ENCODE peak calls at places on chromosome 22, in eight cellular contexts. E, C, O, P, S, R, J and I are unnamed samples.

GRCh38 chr22:27990451-27990840 is 71.4 kb upstream of the PITPNB start:
- DNase-seq in O (no peak), J (no peak), E (no peak), P (no peak), C (no peak), R (no peak), S (no peak), I (no peak)

GRCh38 chr22:46803031-46803880 is 40.8 kb downstream of the TBC1D22A start:
- DNase-seq in O (peak), J (peak), P (no peak), R (peak), E (peak), C (peak), S (peak), I (peak)

GRCh38 chr22:28015676-28016601 is 96.9 kb upstream of the PITPNB start:
- DNase-seq in C (no peak), O (no peak), S (peak), J (no peak), P (no peak), R (no peak), E (no peak), I (no peak)

GRCh38 chr22:48254311-48254873 is 1491.9 kb downstream of the TBC1D22A start:
- DNase-seq in J (no peak), C (no peak), S (peak), R (no peak), O (no peak), P (no peak), E (no peak), I (no peak)

GRCh38 chr22:29031236-29031982 is 30.2 kb downstream of the C22orf31 start:
- DNase-seq in S (no peak), J (peak), E (peak), O (no peak), R (peak), P (peak), C (peak), I (peak)

GRCh38 chr22:49763138-49763537 is 64.5 kb downstream of the BRD1 start:
- DNase-seq in P (no peak), C (no peak), O (no peak), E (no peak), S (peak), J (no peak), R (no peak), I (no peak)

GRCh38 chr22:16721969-16722368 is 103.2 kb downstream of the XKR3 start:
- DNase-seq in R (no peak), P (no peak), S (no peak), E (no peak), J (no peak), O (no peak), C (no peak), I (no peak)

GRCh38 chr22:24310969-24311368 is 40.3 kb downstream of the SPECC1L start:
- DNase-seq in E (peak), J (no peak), P (no peak), O (no peak), R (no peak), S (no peak), C (no peak), I (no peak)

GRCh38 chr22:38707346-38707745 is 1.6 kb downstream of the GTPBP1 start:
- DNase-seq in R (peak), P (peak), C (no peak), O (no peak), E (peak), S (no peak), J (peak), I (no peak)

GRCh38 chr22:46750861-46751260 is 11.6 kb upstream of the TBC1D22A start:
- DNase-seq in C (no peak), E (no peak), O (no peak), P (no peak), S (no peak), R (no peak), J (no peak), I (no peak)

GRCh38 chr22:23237841-23238240 is 57.5 kb downstream of the BCR start:
- DNase-seq in E (no peak), R (no peak), O (no peak), S (no peak), J (no peak), C (no peak), P (no peak), I (no peak)

GRCh38 chr22:20964090-20964798 is 2.8 kb upstream of the AIFM3 start:
- DNase-seq in S (peak), C (no peak), P (no peak), O (no peak), R (no peak), E (no peak), J (no peak), I (no peak)
- H3K4me3 ChIP-seq in S (no peak), C (peak), P (peak), O (no peak), R (no peak), E (peak), J (no peak), I (peak)

GRCh38 chr22:18999416-18999815 is 63.3 kb upstream of the PRODH start:
- DNase-seq in R (no peak), J (no peak), E (no peak), P (no peak), S (no peak), C (no peak), O (no peak), I (no peak)
- TF ChIP-seq CTCF in R (no peak), J (no peak), E (no peak), P (no peak), S (no peak), C (no peak), O (no peak), I (no peak)

GRCh38 chr22:25643232-25644000 is 78.9 kb downstream of the GRK3 start:
- DNase-seq in E (no peak), O (no peak), C (no peak), P (no peak), S (no peak), R (no peak), J (no peak), I (no peak)
- H3K4me3 ChIP-seq in E (no peak), O (no peak), C (no peak), P (no peak), S (no peak), R (no peak), J (no peak), I (no peak)

GRCh38 chr22:32446321-32446720 is 17.9 kb downstream of the BPIFC start:
- DNase-seq in R (peak), S (no peak), E (peak), O (no peak), J (no peak), P (no peak), C (no peak), I (peak)

GRCh38 chr22:32448980-32449379 is 15.3 kb downstream of the BPIFC start:
- DNase-seq in R (no peak), J (no peak), P (no peak), O (no peak), C (no peak), E (peak), S (no peak), I (no peak)

GRCh38 chr22:32444068-32444467 is 20.2 kb downstream of the BPIFC start:
- DNase-seq in E (peak), P (no peak), O (peak), C (no peak), R (peak), J (no peak), S (no peak), I (no peak)
- TF ChIP-seq CTCF in E (peak), P (peak), O (peak), C (no peak), R (peak), J (no peak), S (no peak), I (peak)

DNA sequence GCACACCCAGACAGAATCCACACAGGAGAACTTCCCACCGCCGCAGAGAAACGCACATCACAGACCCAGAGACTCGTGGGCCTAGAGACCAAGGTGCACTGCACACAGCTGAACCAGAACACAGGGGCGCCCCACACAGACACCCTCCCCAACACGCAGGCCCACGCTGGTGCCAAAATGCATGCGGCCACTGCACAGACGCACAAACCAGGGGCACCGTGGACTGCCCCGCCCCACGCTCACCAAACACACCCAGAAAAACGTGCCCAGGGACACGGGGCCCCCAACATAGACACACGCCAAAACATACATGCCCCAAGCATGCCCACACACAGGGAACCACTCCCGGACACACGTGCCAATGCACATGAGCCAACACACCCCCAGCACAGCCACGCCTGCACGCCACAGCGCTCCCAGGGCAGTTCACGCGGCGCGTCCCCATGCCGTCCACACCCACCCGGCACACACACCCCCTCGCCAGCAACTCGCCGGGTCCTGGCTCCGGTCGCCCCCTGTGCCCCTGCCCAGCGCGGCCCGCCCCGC is 7.8 kb downstream of the ELFN2 start:
- DNase-seq in R (no peak), O (no peak), P (no peak), E (no peak), S (no peak), J (no peak), C (no peak), I (no peak)
- H3K4me3 ChIP-seq in R (no peak), O (no peak), P (no peak), E (peak), S (peak), J (no peak), C (peak), I (peak)

GRCh38 chr22:35352214-35353111 is 28.4 kb upstream of the HMOX1 start:
- DNase-seq in J (peak), R (peak), C (peak), O (peak), E (peak), P (no peak), S (peak), I (no peak)
- TF ChIP-seq CTCF in J (no peak), R (peak), C (peak), O (peak), E (no peak), P (no peak), S (peak), I (no peak)

DNA sequence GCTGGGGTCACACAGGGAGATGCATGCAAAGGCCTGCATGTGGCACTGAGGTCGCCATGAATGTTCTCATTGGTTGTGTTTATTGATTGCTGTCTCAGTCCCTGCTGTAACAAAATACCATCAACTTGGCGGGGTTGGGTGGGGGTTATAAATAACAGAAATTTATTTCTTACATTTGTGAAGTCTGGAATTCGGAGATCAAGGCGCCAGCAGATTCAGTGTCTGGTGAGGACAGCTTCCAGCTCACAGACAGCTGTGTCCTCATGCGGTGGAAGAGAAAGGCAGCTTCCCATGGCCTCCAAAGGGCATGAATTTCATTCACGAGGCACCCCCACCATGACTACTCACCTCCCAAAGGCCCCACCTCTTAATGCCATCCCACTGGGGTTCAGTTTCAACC is 29.4 kb upstream of the PHF21B start:
- DNase-seq in E (no peak), S (no peak), J (no peak), C (no peak), R (no peak), O (no peak), P (no peak), I (no peak)
- H3K4me3 ChIP-seq in E (no peak), S (no peak), J (no peak), C (no peak), R (no peak), O (no peak), P (no peak), I (no peak)

GRCh38 chr22:35587447-35587870 is 29.7 kb downstream of the MB start:
- DNase-seq in P (no peak), E (no peak), C (peak), O (no peak), J (no peak), R (no peak), S (no peak), I (no peak)
- TF ChIP-seq CTCF in P (no peak), E (no peak), C (no peak), O (no peak), J (no peak), R (no peak), S (no peak), I (no peak)